ENCODE peak calls at places on chromosomes 13 and 19, in six cellular contexts. One of them, this sample, is unnamed.

GRCh38 chr19:49431330-49431749 is 6.2 kb downstream of the GFY start:
- DNase-seq in A549: no peak
- DNase-seq in GM12878: no peak
- DNase-seq in K562: peak; percentile 91
- DNase-seq in HepG2: no peak
- DNase-seq in IMR-90: no peak
- DNase-seq in this sample: peak; percentile 80

GRCh38 chr13:35179494-35179893 is 237.4 kb downstream of the NBEA start:
- DNase-seq in A549: no peak
- DNase-seq in K562: no peak
- DNase-seq in HepG2: no peak
- DNase-seq in IMR-90: no peak
- DNase-seq in GM12878: no peak
- DNase-seq in this sample: no peak

GRCh38 chr19:53808710-53809125 is 15.4 kb downstream of the NLRP12 start:
- DNase-seq in K562: peak; percentile 1
- DNase-seq in A549: peak; percentile 52
- DNase-seq in HepG2: peak; percentile 68
- DNase-seq in IMR-90: peak; percentile 42
- DNase-seq in GM12878: no peak
- DNase-seq in this sample: peak; percentile 49

GRCh38 chr13:73782781-73783180 is 351.4 kb downstream of the KLF12 start:
- DNase-seq in IMR-90: peak; percentile 78
- DNase-seq in HepG2: peak; percentile 42
- DNase-seq in A549: no peak
- DNase-seq in GM12878: no peak
- DNase-seq in K562: no peak
- DNase-seq in this sample: peak; percentile 14

GRCh38 chr19:4061683-4062575 is 4.8 kb downstream of the ZBTB7A start:
- DNase-seq in GM12878: no peak
- DNase-seq in IMR-90: no peak
- DNase-seq in A549: no peak
- DNase-seq in K562: no peak
- DNase-seq in HepG2: no peak
- DNase-seq in this sample: no peak

GRCh38 chr13:104011505-104012270 is 945.5 kb upstream of the SLC10A2 start:
- DNase-seq in HepG2: no peak
- DNase-seq in IMR-90: no peak
- DNase-seq in K562: no peak
- DNase-seq in GM12878: no peak
- DNase-seq in A549: no peak
- DNase-seq in this sample: no peak

GRCh38 chr19:11198769-11199469 is 1.6 kb upstream of the KANK2 start:
- DNase-seq in HepG2: no peak
- DNase-seq in A549: no peak
- DNase-seq in GM12878: no peak
- DNase-seq in IMR-90: no peak
- DNase-seq in K562: no peak
- DNase-seq in this sample: no peak

GRCh38 chr19:14686411-14686810 is 3.4 kb upstream of the ZNF333 start:
- DNase-seq in GM12878: no peak
- DNase-seq in IMR-90: peak; percentile 9
- DNase-seq in A549: no peak
- DNase-seq in K562: no peak
- DNase-seq in HepG2: peak; percentile 8
- DNase-seq in this sample: no peak

GRCh38 chr19:47660435-47660832 is 51.5 kb downstream of the BICRA start:
- DNase-seq in HepG2: peak; percentile 87
- DNase-seq in A549: no peak
- DNase-seq in K562: no peak
- DNase-seq in GM12878: no peak
- DNase-seq in IMR-90: no peak
- DNase-seq in this sample: no peak

GRCh38 chr13:39012608-39013007 is 22.0 kb upstream of the STOML3 start:
- DNase-seq in GM12878: no peak
- DNase-seq in K562: no peak
- DNase-seq in HepG2: no peak
- DNase-seq in A549: no peak
- DNase-seq in IMR-90: no peak
- DNase-seq in this sample: peak; percentile 19

GRCh38 chr19:43768273-43769050 is 12.3 kb downstream of the KCNN4 start:
- DNase-seq in K562: no peak
- DNase-seq in HepG2: no peak
- DNase-seq in A549: no peak
- DNase-seq in IMR-90: no peak
- DNase-seq in GM12878: no peak
- DNase-seq in this sample: no peak

GRCh38 chr13:59391696-59392095 is 772.0 kb downstream of the DIAPH3 start:
- DNase-seq in HepG2: peak; percentile 39
- DNase-seq in GM12878: peak; percentile 45
- DNase-seq in K562: peak; percentile 7
- DNase-seq in A549: peak; percentile 2
- DNase-seq in IMR-90: peak; percentile 74
- DNase-seq in this sample: peak; percentile 30

GRCh38 chr19:43625918-43626579 is 6.6 kb upstream of the ZNF428 start:
- DNase-seq in K562: peak; percentile 84
- DNase-seq in A549: peak; percentile 42
- DNase-seq in GM12878: no peak
- DNase-seq in HepG2: no peak
- DNase-seq in IMR-90: no peak
- DNase-seq in this sample: peak; percentile 73

GRCh38 chr13:41627425-41627824 is 170.1 kb downstream of the RGCC start:
- DNase-seq in A549: no peak
- DNase-seq in GM12878: no peak
- DNase-seq in HepG2: no peak
- DNase-seq in K562: no peak
- DNase-seq in IMR-90: no peak
- DNase-seq in this sample: no peak

GRCh38 chr13:21884965-21885567 is 214.2 kb downstream of the FGF9 start:
- DNase-seq in K562: no peak
- DNase-seq in GM12878: no peak
- DNase-seq in A549: no peak
- DNase-seq in HepG2: no peak
- DNase-seq in IMR-90: no peak
- DNase-seq in this sample: no peak

GRCh38 chr13:31043891-31044657 is 111.6 kb downstream of the TEX26 start:
- DNase-seq in GM12878: peak; percentile 56
- DNase-seq in HepG2: peak; percentile 57
- DNase-seq in A549: peak; percentile 48
- DNase-seq in K562: peak; percentile 75
- DNase-seq in IMR-90: peak; percentile 81
- DNase-seq in this sample: peak; percentile 83

GRCh38 chr19:23554548-23554947 is 132.5 kb downstream of the ZNF675 start:
- DNase-seq in GM12878: no peak
- DNase-seq in K562: no peak
- DNase-seq in IMR-90: no peak
- DNase-seq in A549: no peak
- DNase-seq in HepG2: no peak
- DNase-seq in this sample: no peak

GRCh38 chr13:71625694-71626093 is 241.3 kb downstream of the DACH1 start:
- DNase-seq in HepG2: no peak
- DNase-seq in A549: no peak
- DNase-seq in GM12878: no peak
- DNase-seq in K562: no peak
- DNase-seq in IMR-90: peak; percentile 92
- DNase-seq in this sample: no peak

GRCh38 chr13:98273824-98274786 is 97.0 kb upstream of the RNF113B start:
- DNase-seq in K562: no peak
- DNase-seq in GM12878: no peak
- DNase-seq in A549: no peak
- DNase-seq in IMR-90: peak; percentile 40
- DNase-seq in HepG2: no peak
- DNase-seq in this sample: no peak

GRCh38 chr19:30662211-30662861 is 290.2 kb downstream of the ZNF536 start:
- DNase-seq in HepG2: peak; percentile 44
- DNase-seq in K562: no peak
- DNase-seq in GM12878: no peak
- DNase-seq in A549: no peak
- DNase-seq in IMR-90: no peak
- DNase-seq in this sample: no peak

GRCh38 chr19:56222901-56223300 is 20.8 kb downstream of the ZSCAN5C start:
- DNase-seq in GM12878: no peak
- DNase-seq in A549: no peak
- DNase-seq in HepG2: no peak
- DNase-seq in IMR-90: no peak
- DNase-seq in K562: no peak
- DNase-seq in this sample: no peak

GRCh38 chr13:110627761-110628476 is 12.6 kb downstream of the NAXD start:
- DNase-seq in IMR-90: no peak
- DNase-seq in A549: no peak
- DNase-seq in K562: no peak
- DNase-seq in GM12878: no peak
- DNase-seq in HepG2: no peak
- DNase-seq in this sample: peak; percentile 37

GRCh38 chr19:5803752-5804515 is 933 bp upstream of the NRTN start:
- DNase-seq in IMR-90: peak; percentile 77
- DNase-seq in A549: peak; percentile 83
- DNase-seq in K562: peak; percentile 94
- DNase-seq in HepG2: peak; percentile 83
- DNase-seq in GM12878: peak; percentile 39
- DNase-seq in this sample: peak; percentile 99

GRCh38 chr13:30857636-30858035 is 48.4 kb upstream of the MEDAG start:
- DNase-seq in GM12878: no peak
- DNase-seq in K562: no peak
- DNase-seq in IMR-90: no peak
- DNase-seq in A549: no peak
- DNase-seq in HepG2: no peak
- DNase-seq in this sample: no peak

GRCh38 chr19:42206871-42207755 is 10.4 kb downstream of the DEDD2 start:
- DNase-seq in K562: peak; percentile 54
- DNase-seq in A549: peak; percentile 73
- DNase-seq in GM12878: no peak
- DNase-seq in HepG2: no peak
- DNase-seq in IMR-90: peak; percentile 44
- DNase-seq in this sample: no peak

GRCh38 chr19:39070888-39071287 is 13.3 kb upstream of the ACP7 start:
- DNase-seq in GM12878: no peak
- DNase-seq in K562: no peak
- DNase-seq in HepG2: no peak
- DNase-seq in IMR-90: peak; percentile 32
- DNase-seq in A549: no peak
- DNase-seq in this sample: no peak
- TF ChIP-seq SMC3 in GM12878: no peak
- TF ChIP-seq SMC3 in K562: no peak
- TF ChIP-seq SMC3 in HepG2: no peak
- TF ChIP-seq SMC3 in IMR-90: no peak
- TF ChIP-seq SMC3 in A549: no peak
- TF ChIP-seq SMC3 in this sample: no peak

GRCh38 chr13:79392882-79393563 is 13.0 kb downstream of the RBM26 start:
- DNase-seq in K562: no peak
- DNase-seq in IMR-90: peak; percentile 68
- DNase-seq in HepG2: no peak
- DNase-seq in GM12878: no peak
- DNase-seq in A549: no peak
- DNase-seq in this sample: no peak
- H3K4me3 ChIP-seq in K562: no peak overlapping the region
- H3K4me3 ChIP-seq in IMR-90: no peak overlapping the region
- H3K4me3 ChIP-seq in HepG2: no peak overlapping the region
- H3K4me3 ChIP-seq in GM12878: peak overlapping the region; percentile 32
- H3K4me3 ChIP-seq in A549: no peak overlapping the region
- H3K4me3 ChIP-seq in this sample: no peak overlapping the region

DNA sequence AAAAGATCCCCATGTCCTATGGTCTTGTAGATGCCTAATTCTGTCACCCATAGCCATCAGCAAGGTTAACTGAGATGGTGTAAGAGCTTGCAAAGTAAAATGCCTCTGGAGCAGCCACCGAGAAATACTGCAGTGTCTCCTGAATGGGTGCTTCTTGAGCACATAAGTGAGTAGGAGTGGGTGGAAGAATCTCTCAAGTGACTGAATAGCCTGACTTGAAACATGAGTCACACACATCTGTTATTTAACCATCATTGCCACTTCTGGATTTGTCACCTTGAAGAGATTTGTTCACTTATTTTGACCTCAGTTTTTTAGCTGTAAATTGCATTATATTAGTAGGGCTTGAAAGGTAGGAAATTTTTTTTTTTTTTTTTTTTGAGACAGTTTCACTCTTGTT is 2.3 kb downstream of the ZNF714 start:
- DNase-seq in A549: no peak
- DNase-seq in K562: no peak
- DNase-seq in GM12878: peak; percentile 12
- DNase-seq in IMR-90: peak; percentile 79
- DNase-seq in HepG2: no peak
- DNase-seq in this sample: no peak
- TF ChIP-seq SMC3 in A549: no peak
- TF ChIP-seq SMC3 in K562: no peak
- TF ChIP-seq SMC3 in GM12878: no peak
- TF ChIP-seq SMC3 in IMR-90: no peak
- TF ChIP-seq SMC3 in HepG2: no peak
- TF ChIP-seq SMC3 in this sample: no peak

GRCh38 chr13:44189085-44189484 is 184.5 kb upstream of the SERP2 start:
- DNase-seq in K562: no peak
- DNase-seq in GM12878: no peak
- DNase-seq in HepG2: no peak
- DNase-seq in A549: no peak
- DNase-seq in IMR-90: no peak
- DNase-seq in this sample: no peak
- H3K4me3 ChIP-seq in K562: no peak overlapping the region
- H3K4me3 ChIP-seq in GM12878: no peak overlapping the region
- H3K4me3 ChIP-seq in HepG2: no peak overlapping the region
- H3K4me3 ChIP-seq in A549: no peak overlapping the region
- H3K4me3 ChIP-seq in IMR-90: no peak overlapping the region
- H3K4me3 ChIP-seq in this sample: no peak overlapping the region

GRCh38 chr13:53821632-53822031 is 793.0 kb downstream of the OLFM4 start:
- DNase-seq in GM12878: no peak
- DNase-seq in A549: no peak
- DNase-seq in K562: no peak
- DNase-seq in IMR-90: no peak
- DNase-seq in HepG2: no peak
- DNase-seq in this sample: no peak
- TF ChIP-seq SMC3 in GM12878: no peak
- TF ChIP-seq SMC3 in A549: no peak
- TF ChIP-seq SMC3 in K562: no peak
- TF ChIP-seq SMC3 in IMR-90: no peak
- TF ChIP-seq SMC3 in HepG2: no peak
- TF ChIP-seq SMC3 in this sample: no peak